ENCODE peak calls at places on chromosome 12, in seven cellular contexts. One of them, this sample, is unnamed.

GRCh38 chr12:52836491-52837175 is 2.5 kb upstream of the KRT79 start:
- DNase-seq in brain microvascular endothelial cell: no peak
- DNase-seq in H9: peak
- DNase-seq in bronchial epithelial cell: no peak
- DNase-seq in WTC11: no peak
- DNase-seq in small intestine: no peak
- DNase-seq in GM18507: no peak
- DNase-seq in this sample: no peak

GRCh38 chr12:50901685-50902113 is 50.6 kb upstream of the HIGD1C start:
- DNase-seq in brain microvascular endothelial cell: no peak
- DNase-seq in H9: no peak
- DNase-seq in bronchial epithelial cell: no peak
- DNase-seq in WTC11: no peak
- DNase-seq in small intestine: no peak
- DNase-seq in GM18507: no peak
- DNase-seq in this sample: no peak

GRCh38 chr12:79618848-79619404 is 71.8 kb downstream of the PAWR start:
- DNase-seq in brain microvascular endothelial cell: peak
- DNase-seq in H9: no peak
- DNase-seq in bronchial epithelial cell: peak
- DNase-seq in WTC11: no peak
- DNase-seq in small intestine: no peak
- DNase-seq in GM18507: no peak
- DNase-seq in this sample: peak

GRCh38 chr12:128626808-128627320 is 196.9 kb downstream of the SLC15A4 start:
- DNase-seq in brain microvascular endothelial cell: no peak
- DNase-seq in H9: no peak
- DNase-seq in bronchial epithelial cell: no peak
- DNase-seq in WTC11: no peak
- DNase-seq in small intestine: no peak
- DNase-seq in GM18507: no peak
- DNase-seq in this sample: no peak

GRCh38 chr12:88934163-88934747 is 354.0 kb upstream of the KITLG start:
- DNase-seq in brain microvascular endothelial cell: no peak
- DNase-seq in H9: no peak
- DNase-seq in bronchial epithelial cell: peak
- DNase-seq in WTC11: no peak
- DNase-seq in small intestine: peak
- DNase-seq in GM18507: no peak
- DNase-seq in this sample: peak

GRCh38 chr12:58844161-58844560 is 76.1 kb downstream of the LRIG3 start:
- DNase-seq in brain microvascular endothelial cell: no peak
- DNase-seq in H9: no peak
- DNase-seq in bronchial epithelial cell: peak
- DNase-seq in WTC11: no peak
- DNase-seq in small intestine: no peak
- DNase-seq in GM18507: no peak
- DNase-seq in this sample: no peak

GRCh38 chr12:6202331-6202730 is 2.1 kb downstream of the CD9 start:
- DNase-seq in brain microvascular endothelial cell: no peak
- DNase-seq in H9: no peak
- DNase-seq in bronchial epithelial cell: no peak
- DNase-seq in WTC11: no peak
- DNase-seq in small intestine: no peak
- DNase-seq in GM18507: no peak
- DNase-seq in this sample: no peak

GRCh38 chr12:81874166-81874565 is 115.0 kb upstream of the PPFIA2 start:
- DNase-seq in brain microvascular endothelial cell: no peak
- DNase-seq in H9: no peak
- DNase-seq in bronchial epithelial cell: no peak
- DNase-seq in WTC11: no peak
- DNase-seq in small intestine: no peak
- DNase-seq in GM18507: no peak
- DNase-seq in this sample: peak

GRCh38 chr12:120194534-120195395 is at the start of gene GCN1:
- DNase-seq in brain microvascular endothelial cell: peak
- DNase-seq in H9: peak
- DNase-seq in bronchial epithelial cell: peak
- DNase-seq in WTC11: peak
- DNase-seq in small intestine: peak
- DNase-seq in GM18507: peak
- DNase-seq in this sample: peak

GRCh38 chr12:94147991-94148840 is at the start of gene PLXNC1:
- DNase-seq in brain microvascular endothelial cell: no peak
- DNase-seq in H9: peak
- DNase-seq in bronchial epithelial cell: no peak
- DNase-seq in WTC11: peak
- DNase-seq in small intestine: peak
- DNase-seq in GM18507: no peak
- DNase-seq in this sample: no peak